ENCODE peak calls at places on chromosome 4, in four cellular contexts. W is K562, Z is GM12878, A is H1. Q is an unnamed sample.

GRCh38 chr4:184534511-184535391 is 60.4 kb upstream of the IRF2 start:
- DNase-seq in W (no peak), A (no peak), Z (peak), Q (no peak)

GRCh38 chr4:1377606-1378261 is 28.5 kb downstream of the NKX1-1 start:
- DNase-seq in A (no peak), W (no peak), Z (no peak), Q (no peak)

GRCh38 chr4:6687947-6688878 is 5.5 kb upstream of the S100P start:
- DNase-seq in W (no peak), Z (no peak), A (no peak), Q (no peak)

GRCh38 chr4:84324850-84325249 is 174.2 kb downstream of the NKX6-1 start:
- DNase-seq in Z (no peak), W (no peak), A (no peak), Q (no peak)

GRCh38 chr4:174156239-174156826 is 127.1 kb downstream of the FBXO8 start:
- DNase-seq in W (peak), Z (peak), A (no peak), Q (peak)

GRCh38 chr4:7411896-7412585 is 22.7 kb downstream of the PSAPL1 start:
- DNase-seq in Z (no peak), A (peak), W (no peak), Q (no peak)

GRCh38 chr4:123034023-123034422 is 111.6 kb upstream of the NUDT6 start:
- DNase-seq in A (no peak), Z (no peak), W (no peak), Q (no peak)

GRCh38 chr4:17284323-17285175 is 227.3 kb downstream of the QDPR start:
- DNase-seq in W (no peak), Z (no peak), A (no peak), Q (no peak)

GRCh38 chr4:147138171-147138570 is 192.5 kb upstream of the TTC29 start:
- DNase-seq in W (no peak), Z (no peak), A (no peak), Q (no peak)

GRCh38 chr4:5365071-5366008 is 314.1 kb downstream of the STK32B start:
- DNase-seq in W (no peak), A (no peak), Z (peak), Q (peak)

GRCh38 chr4:7170012-7170411 is 22.3 kb upstream of the SORCS2 start:
- DNase-seq in Z (no peak), A (no peak), W (no peak), Q (no peak)

GRCh38 chr4:142493255-142493976 is 352.7 kb downstream of the INPP4B start:
- DNase-seq in A (no peak), Z (no peak), W (no peak), Q (no peak)

GRCh38 chr4:3424522-3425095 is 17.2 kb upstream of the HGFAC start:
- DNase-seq in Z (no peak), A (no peak), W (no peak), Q (no peak)

GRCh38 chr4:3415471-3416141 is 26.2 kb upstream of the HGFAC start:
- DNase-seq in W (no peak), Z (no peak), A (no peak), Q (no peak)

GRCh38 chr4:76028242-76028859 is 5.1 kb upstream of the CXCL10 start:
- DNase-seq in Z (no peak), A (no peak), W (no peak), Q (no peak)

GRCh38 chr4:5020341-5020740 is 1.1 kb upstream of the CYTL1 start:
- DNase-seq in Z (no peak), A (no peak), W (no peak), Q (no peak)

GRCh38 chr4:160880186-160880585 is 1283.6 kb downstream of the FSTL5 start:
- DNase-seq in W (no peak), A (no peak), Z (no peak), Q (no peak)

GRCh38 chr4:67204441-67204840 is 340.9 kb downstream of the CENPC start:
- DNase-seq in Z (no peak), W (no peak), A (no peak), Q (no peak)

GRCh38 chr4:53537606-53538005 is 53.7 kb downstream of the LNX1 start:
- DNase-seq in Z (no peak), W (no peak), A (no peak), Q (no peak)

GRCh38 chr4:16757080-16757521 is 141.3 kb downstream of the LDB2 start:
- DNase-seq in W (no peak), A (no peak), Z (no peak), Q (no peak)

GRCh38 chr4:161496-162284 is 37.4 kb downstream of the ZNF718 start:
- DNase-seq in W (no peak), A (no peak), Z (no peak), Q (no peak)

GRCh38 chr4:89134775-89135319 is 23.5 kb downstream of the TIGD2 start:
- DNase-seq in A (no peak), W (no peak), Z (no peak), Q (no peak)

GRCh38 chr4:80151981-80152380 is 45.3 kb upstream of the PRDM8 start:
- DNase-seq in A (no peak), Z (no peak), W (no peak), Q (no peak)

GRCh38 chr4:79492148-79492547 is 84.1 kb upstream of the GK2 start:
- DNase-seq in Z (no peak), W (no peak), A (no peak), Q (no peak)

GRCh38 chr4:1406946-1407656 is 859 bp upstream of the NKX1-1 start:
- DNase-seq in W (no peak), Z (no peak), A (no peak), Q (no peak)

GRCh38 chr4:161356351-161356750 is 807.4 kb downstream of the FSTL5 start:
- DNase-seq in W (no peak), A (no peak), Z (no peak), Q (no peak)

GRCh38 chr4:74539043-74539790 is 94.3 kb downstream of the AREG start:
- DNase-seq in A (no peak), W (no peak), Z (no peak), Q (no peak)

GRCh38 chr4:127975121-127975770 is 10.0 kb downstream of the ABHD18 start:
- DNase-seq in Z (no peak), W (no peak), A (no peak), Q (no peak)

GRCh38 chr4:56743550-56743949 is 62.5 kb upstream of the HOPX start:
- DNase-seq in A (no peak), W (no peak), Z (no peak), Q (no peak)

GRCh38 chr4:65007841-65008439 is 598.7 kb upstream of the TECRL start:
- DNase-seq in Z (no peak), A (no peak), W (peak), Q (peak)

GRCh38 chr4:114156371-114156770 is 176.9 kb upstream of the ARSJ start:
- DNase-seq in Z (no peak), W (no peak), A (no peak), Q (no peak)

GRCh38 chr4:47213971-47214370 is 182.6 kb downstream of the GABRB1 start:
- DNase-seq in Z (no peak), W (no peak), A (no peak), Q (no peak)

GRCh38 chr4:110596431-110596830 is 26.4 kb downstream of the PITX2 start:
- DNase-seq in Z (no peak), A (no peak), W (no peak), Q (no peak)

GRCh38 chr4:143360838-143361237 is 24.2 kb downstream of the GAB1 start:
- DNase-seq in Z (no peak), A (no peak), W (no peak), Q (no peak)

GRCh38 chr4:118682928-118683327 is 2.3 kb upstream of the METTL14 start:
- DNase-seq in A (no peak), W (peak), Z (no peak), Q (no peak)

GRCh38 chr4:44679060-44679459 is 840 bp downstream of the GUF1 start:
- DNase-seq in A (no peak), W (no peak), Z (no peak), Q (no peak)

GRCh38 chr4:18722748-18723191 is 701.2 kb upstream of the LCORL start:
- DNase-seq in A (no peak), Z (no peak), W (no peak), Q (no peak)

GRCh38 chr4:168394556-168394955 is 76.0 kb upstream of the DDX60 start:
- DNase-seq in A (no peak), W (no peak), Z (no peak), Q (no peak)

GRCh38 chr4:176838611-176839411 is 46.1 kb upstream of the VEGFC start:
- DNase-seq in W (no peak), Z (no peak), A (no peak), Q (no peak)

GRCh38 chr4:99824070-99824599 is 7.5 kb downstream of the DAPP1 start:
- DNase-seq in Z (no peak), A (no peak), W (no peak), Q (no peak)

GRCh38 chr4:129583868-129584267 is 487.9 kb downstream of the C4orf33 start:
- DNase-seq in A (no peak), Z (no peak), W (no peak), Q (no peak)
- TF ChIP-seq EGR1 in A (no peak), Z (no peak), W (no peak), Q (no peak)

GRCh38 chr4:48307528-48307927 is 33.8 kb upstream of the SLAIN2 start:
- DNase-seq in W (no peak), Z (no peak), A (no peak), Q (no peak)
- TF ChIP-seq POLR2A in W (no peak), Z (no peak), A (no peak), Q (no peak)

GRCh38 chr4:8594097-8595038 is 1.8 kb downstream of the CPZ start:
- DNase-seq in W (peak), A (peak), Z (peak), Q (peak)
- TF ChIP-seq EGR1 in W (peak), A (no peak), Z (no peak), Q (no peak)

DNA sequence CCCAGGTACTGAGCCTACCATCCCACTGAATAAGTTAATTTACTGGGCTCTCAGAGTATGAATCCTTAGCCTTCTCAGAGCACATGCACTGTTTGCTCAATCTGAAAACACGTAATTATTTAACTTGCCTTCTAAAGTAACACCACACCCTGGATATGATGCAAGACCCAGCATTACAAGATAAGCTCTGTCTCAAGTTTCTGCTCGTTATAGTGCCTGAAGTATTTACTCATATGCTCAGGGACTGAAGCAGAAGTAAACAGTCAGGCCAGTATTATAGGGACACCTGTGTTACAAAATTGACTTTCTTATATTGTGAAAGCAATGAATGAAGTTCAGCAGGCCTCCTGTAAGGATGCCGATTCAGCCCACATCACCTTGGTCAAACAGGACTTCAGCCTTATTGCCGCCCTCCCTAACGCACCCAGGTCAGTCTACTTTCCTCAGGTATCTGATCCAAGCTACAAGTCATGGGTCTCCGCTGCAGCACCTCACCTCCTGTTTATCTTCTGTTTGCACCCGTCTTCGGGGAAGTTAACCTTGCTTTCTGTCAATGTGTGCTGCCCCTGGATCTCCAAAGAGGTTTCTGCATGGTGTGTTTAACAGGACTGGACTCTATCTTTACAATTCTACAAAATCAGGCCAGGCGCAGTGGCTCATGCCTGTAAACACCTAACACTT is 42.9 kb upstream of the KLF3 start:
- DNase-seq in W (peak), A (peak), Z (no peak), Q (peak)
- TF ChIP-seq POLR2A in W (no peak), A (no peak), Z (no peak), Q (no peak)

DNA sequence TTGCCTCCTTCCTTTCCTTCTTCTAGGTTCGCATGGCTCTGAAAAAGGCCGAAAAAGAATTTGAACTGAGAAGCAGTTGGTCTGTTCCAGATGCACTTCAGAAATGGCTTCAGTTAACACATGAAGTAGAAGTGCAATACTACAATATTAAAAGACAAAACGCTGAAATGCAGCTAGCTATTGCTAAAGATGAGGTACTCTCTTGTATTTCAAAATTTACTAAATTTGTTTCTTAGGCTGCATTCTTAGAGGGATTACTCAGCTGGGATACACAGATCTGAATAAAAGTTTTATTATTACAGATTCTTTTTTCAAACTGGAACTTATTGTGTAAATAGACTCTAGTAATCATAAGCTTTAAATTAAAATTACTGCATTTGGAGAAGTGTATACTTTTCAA is 146.9 kb downstream of the STIM2 start:
- DNase-seq in A (no peak), W (no peak), Z (no peak), Q (no peak)
- TF ChIP-seq EGR1 in A (no peak), W (no peak), Z (no peak), Q (no peak)

GRCh38 chr4:82423245-82424054 is 6.8 kb downstream of the HNRNPDL start:
- DNase-seq in Z (no peak), A (no peak), W (no peak), Q (no peak)
- TF ChIP-seq POLR2A in Z (peak), A (peak), W (peak), Q (no peak)

DNA sequence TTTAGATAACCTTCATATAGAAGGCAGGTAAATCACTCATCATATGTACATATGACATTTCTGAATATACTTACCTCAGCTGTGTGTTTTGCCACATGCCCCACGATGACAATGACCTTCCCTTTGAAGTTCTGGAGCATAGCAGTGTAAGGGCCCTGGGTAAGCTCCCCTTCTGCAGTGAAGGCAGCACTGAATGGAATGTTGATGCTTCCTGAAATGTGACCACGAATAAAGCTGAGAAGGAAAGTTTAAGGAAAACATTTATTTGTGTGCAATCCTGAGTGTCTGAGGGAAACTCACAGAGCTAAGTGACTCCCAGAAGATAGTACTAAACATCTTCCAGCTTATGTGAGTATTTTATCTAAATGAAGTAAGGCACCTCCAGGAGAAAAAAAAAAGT is 200.1 kb downstream of the NPNT start:
- DNase-seq in A (no peak), W (no peak), Z (no peak), Q (no peak)
- TF ChIP-seq EGR1 in A (no peak), W (no peak), Z (no peak), Q (no peak)

GRCh38 chr4:137417676-137418075 is 114.6 kb downstream of the PCDH18 start:
- DNase-seq in Z (no peak), A (no peak), W (no peak), Q (no peak)

DNA sequence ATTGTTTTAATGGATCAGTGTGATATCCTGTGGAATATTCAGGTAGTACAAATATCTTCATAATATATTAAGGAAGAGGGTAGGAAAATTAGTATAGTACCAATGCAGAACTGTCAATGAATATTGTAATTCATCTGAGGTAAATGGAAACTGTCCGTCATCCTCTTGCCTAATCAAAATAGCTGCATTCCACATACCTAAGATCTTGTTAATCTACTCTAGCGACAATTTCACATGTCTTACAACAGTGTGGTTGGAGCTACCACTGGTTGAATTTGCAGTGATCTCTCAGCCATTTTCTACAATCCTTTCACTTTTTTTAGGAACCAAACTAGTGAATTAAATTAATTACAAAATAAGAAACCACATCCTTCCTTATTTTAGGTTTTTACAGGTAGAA is 117.5 kb downstream of the PCDH18 start:
- DNase-seq in W (no peak), A (no peak), Z (no peak), Q (no peak)
- TF ChIP-seq POLR2A in W (no peak), A (no peak), Z (no peak), Q (no peak)

Q was measured in HCT116.